ENCODE peak calls at places on chromosomes 3 and 15, in four cellular contexts. I is activated CD8-positive, alpha-beta T cell treated with anti-CD3 and anti-CD28 coated beads for 36 hours; E is stimulated activated effector memory CD8-positive, alpha-beta T cell treated with anti-CD3 and anti-CD28 coated beads, Interleukin-12 subunit alpha, Interleukin-12 subunit beta, amount 100 ng/mL, for 72 hours; J is NCI-H1092. X is an unnamed sample.

GRCh38 chr3:74988095-74988494 is 373.6 kb upstream of the CNTN3 start:
- DNase-seq in I (no peak), E (no peak), J (no peak), X (no peak)

GRCh38 chr15:44099671-44100070 is 95.4 kb downstream of the FRMD5 start:
- DNase-seq in I (no peak), E (no peak), J (no peak), X (no peak)

GRCh38 chr3:55091381-55092225 is 163.7 kb upstream of the LRTM1 start:
- DNase-seq in I (no peak), E (no peak), J (no peak), X (no peak)

GRCh38 chr3:97914390-97914789 is 57.8 kb downstream of the RIOX2 start:
- DNase-seq in I (no peak), E (no peak), J (no peak), X (no peak)

GRCh38 chr3:24829011-24829581 is 334.4 kb upstream of the THRB start:
- DNase-seq in I (no peak), E (no peak), J (peak), X (peak)

GRCh38 chr15:84816694-84817460 is at the start of gene ALPK3:
- DNase-seq in I (no peak), E (no peak), J (no peak), X (no peak)

GRCh38 chr3:135447478-135447877 is 518.0 kb upstream of the PPP2R3A start:
- DNase-seq in I (no peak), E (no peak), J (no peak), X (no peak)

GRCh38 chr3:33034601-33035000 is 62.3 kb downstream of the GLB1 start:
- DNase-seq in I (no peak), E (no peak), J (no peak), X (no peak)

GRCh38 chr15:92005154-92005553 is 151.6 kb downstream of the SLCO3A1 start:
- DNase-seq in I (no peak), E (no peak), J (no peak), X (no peak)

GRCh38 chr15:85482896-85483295 is 102.5 kb downstream of the AKAP13 start:
- DNase-seq in I (no peak), E (no peak), J (no peak), X (no peak)

GRCh38 chr15:72110355-72110754 is 7.6 kb downstream of the MYO9A start:
- DNase-seq in I (no peak), E (no peak), J (no peak), X (no peak)

GRCh38 chr3:30332196-30333021 is 274.0 kb upstream of the TGFBR2 start:
- DNase-seq in I (peak), E (no peak), J (no peak), X (no peak)

GRCh38 chr15:66703540-66703941 is 1.5 kb downstream of the SMAD6 start:
- DNase-seq in I (peak), E (peak), J (peak), X (peak)

GRCh38 chr15:64141798-64142512 is 9.6 kb upstream of the SNX22 start:
- DNase-seq in I (no peak), E (no peak), J (no peak), X (peak)

GRCh38 chr3:141920701-141921100 is 44.3 kb downstream of the ATP1B3 start:
- DNase-seq in I (no peak), E (no peak), J (no peak), X (no peak)

GRCh38 chr3:30728143-30728542 is 121.7 kb downstream of the TGFBR2 start:
- DNase-seq in I (no peak), E (no peak), J (no peak), X (no peak)

GRCh38 chr3:119304201-119304713 is 10.1 kb downstream of the ARHGAP31 start:
- DNase-seq in I (no peak), E (no peak), J (no peak), X (no peak)

GRCh38 chr3:175336406-175337133 is 477.4 kb downstream of the NAALADL2 start:
- DNase-seq in I (no peak), E (no peak), J (no peak), X (no peak)

GRCh38 chr3:140859592-140860336 is 81.9 kb upstream of the SLC25A36 start:
- DNase-seq in I (no peak), E (no peak), J (peak), X (no peak)

GRCh38 chr3:113867506-113867905 is 28.9 kb downstream of the GRAMD1C start:
- DNase-seq in I (no peak), E (no peak), J (no peak), X (no peak)

GRCh38 chr3:61864886-61865285 is 303.5 kb downstream of the PTPRG start:
- DNase-seq in I (no peak), E (no peak), J (no peak), X (no peak)

GRCh38 chr3:127738192-127738840 is 65.6 kb downstream of the ABTB1 start:
- DNase-seq in I (no peak), E (no peak), J (no peak), X (no peak)

GRCh38 chr3:149547954-149548728 is 73.6 kb downstream of the TM4SF4 start:
- DNase-seq in I (no peak), E (no peak), J (no peak), X (no peak)

GRCh38 chr3:4689021-4689420 is 195.9 kb downstream of the ITPR1 start:
- DNase-seq in I (no peak), E (no peak), J (no peak), X (no peak)

GRCh38 chr15:31390777-31391486 is 64.3 kb downstream of the KLF13 start:
- DNase-seq in I (no peak), E (peak), J (no peak), X (no peak)

GRCh38 chr15:41939986-41940385 is 32.4 kb downstream of the EHD4 start:
- DNase-seq in I (no peak), E (no peak), J (no peak), X (no peak)

GRCh38 chr15:36614016-36614415 is 34.6 kb downstream of the CDIN1 start:
- DNase-seq in I (no peak), E (no peak), J (no peak), X (no peak)

GRCh38 chr3:11211531-11212300 is 57.4 kb downstream of the HRH1 start:
- DNase-seq in I (no peak), E (no peak), J (no peak), X (no peak)

GRCh38 chr15:70857547-70858265 is 3.7 kb upstream of the LARP6 start:
- DNase-seq in I (no peak), E (no peak), J (no peak), X (no peak)

GRCh38 chr3:154130540-154130939 is 9.3 kb downstream of the ARHGEF26 start:
- DNase-seq in I (no peak), E (no peak), J (no peak), X (no peak)

GRCh38 chr3:39226106-39226741 is 33.8 kb upstream of the XIRP1 start:
- DNase-seq in I (no peak), E (no peak), J (no peak), X (no peak)

GRCh38 chr3:134754768-134755559 is 40.1 kb upstream of the EPHB1 start:
- DNase-seq in I (peak), E (peak), J (no peak), X (peak)